ENCODE peak calls at places on chromosomes 7 and 10, in nine cellular contexts. E, N, M, X, I, C, D, F and Y are unnamed samples.

GRCh38 chr7:51316666-51317581 is at the start of gene COBL:
- DNase-seq in E (no peak), N (peak; percentile 86), M (peak; percentile 26), X (no peak), I (peak; percentile 25), C (no peak), D (no peak), F (peak; percentile 29), Y (peak; percentile 72)

GRCh38 chr7:121081327-121081936 is 92.9 kb downstream of the CPED1 start:
- DNase-seq in E (no peak), N (peak; percentile 60), M (no peak), X (peak; percentile 77), I (peak; percentile 4), C (peak; percentile 88), D (no peak), F (no peak), Y (peak; percentile 43)

GRCh38 chr10:18906636-18907035 is 142.0 kb upstream of the MALRD1 start:
- DNase-seq in E (no peak), N (no peak), M (no peak), X (no peak), I (no peak), C (no peak), D (no peak), F (no peak), Y (no peak)

GRCh38 chr7:2660359-2661095 is 27.5 kb upstream of the AMZ1 start:
- DNase-seq in E (no peak), N (no peak), M (peak; percentile 31), X (peak; percentile 47), I (no peak), C (no peak), D (no peak), F (no peak), Y (peak; percentile 41)

GRCh38 chr10:89262331-89263020 is 10.9 kb upstream of the LIPA start:
- DNase-seq in E (no peak), N (peak; percentile 19), M (no peak), X (no peak), I (no peak), C (no peak), D (no peak), F (no peak), Y (no peak)

GRCh38 chr7:151135866-151136514 is 31.5 kb downstream of the GBX1 start:
- DNase-seq in E (no peak), N (no peak), M (no peak), X (no peak), I (no peak), C (no peak), D (no peak), F (peak; percentile 12), Y (no peak)

GRCh38 chr7:56092789-56093531 is at the start of gene PHKG1:
- DNase-seq in E (no peak), N (no peak), M (peak; percentile 79), X (peak; percentile 45), I (peak; percentile 56), C (peak; percentile 82), D (peak; percentile 71), F (peak; percentile 87), Y (no peak)

GRCh38 chr10:69328346-69328687 is 50.0 kb downstream of the HK1 start:
- DNase-seq in E (no peak), N (no peak), M (no peak), X (no peak), I (no peak), C (no peak), D (no peak), F (no peak), Y (no peak)

GRCh38 chr10:22655312-22655973 is 58.9 kb downstream of the PIP4K2A start:
- DNase-seq in E (peak; percentile 29), N (peak; percentile 46), M (no peak), X (peak; percentile 72), I (peak; percentile 14), C (no peak), D (no peak), F (no peak), Y (no peak)

GRCh38 chr7:128454808-128455555 is 696 bp upstream of the HILPDA start:
- DNase-seq in E (no peak), N (peak; percentile 41), M (no peak), X (peak; percentile 21), I (no peak), C (no peak), D (no peak), F (no peak), Y (peak; percentile 24)

GRCh38 chr10:70745555-70745954 is 39.6 kb downstream of the TBATA start:
- DNase-seq in E (no peak), N (no peak), M (no peak), X (no peak), I (no peak), C (no peak), D (no peak), F (no peak), Y (no peak)

GRCh38 chr7:134920026-134920758 is 66.1 kb upstream of the AGBL3 start:
- DNase-seq in E (no peak), N (peak; percentile 46), M (no peak), X (peak; percentile 42), I (peak; percentile 38), C (peak; percentile 17), D (no peak), F (no peak), Y (no peak)

GRCh38 chr10:126702181-126702580 is 31.7 kb upstream of the C10orf90 start:
- DNase-seq in E (no peak), N (no peak), M (no peak), X (no peak), I (no peak), C (peak; percentile 50), D (no peak), F (no peak), Y (no peak)

GRCh38 chr10:93379366-93380042 is 102.6 kb downstream of the MYOF start:
- DNase-seq in E (no peak), N (no peak), M (no peak), X (peak; percentile 24), I (no peak), C (no peak), D (no peak), F (no peak), Y (no peak)

GRCh38 chr7:28988818-28989595 is 30.9 kb upstream of the TRIL start:
- DNase-seq in E (no peak), N (no peak), M (peak; percentile 33), X (peak; percentile 68), I (no peak), C (peak; percentile 48), D (peak; percentile 67), F (no peak), Y (no peak)

GRCh38 chr7:13945670-13946069 is 43.8 kb downstream of the ETV1 start:
- DNase-seq in E (no peak), N (no peak), M (no peak), X (peak; percentile 40), I (no peak), C (no peak), D (no peak), F (no peak), Y (no peak)

GRCh38 chr7:105698531-105698930 is 117.2 kb upstream of the EFCAB10 start:
- DNase-seq in E (no peak), N (no peak), M (no peak), X (no peak), I (no peak), C (no peak), D (no peak), F (no peak), Y (no peak)

GRCh38 chr7:17773289-17773626 is 167.0 kb downstream of the SNX13 start:
- DNase-seq in E (no peak), N (peak; percentile 59), M (no peak), X (peak; percentile 11), I (peak; percentile 2), C (peak; percentile 32), D (peak; percentile 57), F (no peak), Y (no peak)

GRCh38 chr10:72088879-72089585 is 681 bp upstream of the SPOCK2 start:
- DNase-seq in E (no peak), N (no peak), M (no peak), X (peak; percentile 42), I (no peak), C (peak; percentile 96), D (no peak), F (peak; percentile 62), Y (peak; percentile 60)

DNA sequence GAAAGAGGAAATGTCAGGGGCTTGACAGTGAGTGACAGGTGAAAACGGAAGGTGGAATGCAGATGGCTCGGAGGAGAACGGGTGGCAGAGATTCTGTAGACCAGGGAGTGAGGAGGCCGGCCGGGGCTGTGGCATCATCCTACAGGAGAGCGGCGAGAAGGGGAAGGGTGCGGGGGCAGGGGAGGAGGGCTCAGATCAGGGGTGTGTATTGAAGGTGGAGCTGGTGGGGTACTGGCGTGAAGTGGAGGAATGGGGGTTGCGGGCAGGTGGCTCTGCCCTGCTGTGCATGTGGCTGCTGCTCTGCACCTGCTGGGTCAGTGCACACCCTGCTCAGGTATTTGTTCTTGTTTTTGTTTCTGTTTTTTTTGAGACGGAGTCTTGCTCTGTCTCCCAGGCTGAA is 470.8 kb upstream of the FOXK1 start:
- DNase-seq in E (no peak), N (no peak), M (no peak), X (no peak), I (no peak), C (no peak), D (no peak), F (no peak), Y (no peak)
- H3K9me3 ChIP-seq in E (no peaks in the 10 kb centered on the region), N (no peaks in the 10 kb centered on the region), M (no peaks in the 10 kb centered on the region), X (no peaks in the 10 kb centered on the region), I (no peaks in the 10 kb centered on the region), C (no peaks in the 10 kb centered on the region), D (no peaks in the 10 kb centered on the region), F (no peaks in the 10 kb centered on the region), Y (no peaks in the 10 kb centered on the region)

GRCh38 chr7:157703131-157703530 is 366.3 kb downstream of the DNAJB6 start:
- DNase-seq in E (no peak), N (no peak), M (no peak), X (no peak), I (no peak), C (no peak), D (no peak), F (no peak), Y (no peak)
- H3K9me3 ChIP-seq in E (no peaks in the 10 kb centered on the region), N (no peaks in the 10 kb centered on the region), M (no peaks in the 10 kb centered on the region), X (no peaks in the 10 kb centered on the region), I (no peaks in the 10 kb centered on the region), C (no peaks in the 10 kb centered on the region), D (no peaks in the 10 kb centered on the region), F (no peaks in the 10 kb centered on the region), Y (no peaks in the 10 kb centered on the region)

DNA sequence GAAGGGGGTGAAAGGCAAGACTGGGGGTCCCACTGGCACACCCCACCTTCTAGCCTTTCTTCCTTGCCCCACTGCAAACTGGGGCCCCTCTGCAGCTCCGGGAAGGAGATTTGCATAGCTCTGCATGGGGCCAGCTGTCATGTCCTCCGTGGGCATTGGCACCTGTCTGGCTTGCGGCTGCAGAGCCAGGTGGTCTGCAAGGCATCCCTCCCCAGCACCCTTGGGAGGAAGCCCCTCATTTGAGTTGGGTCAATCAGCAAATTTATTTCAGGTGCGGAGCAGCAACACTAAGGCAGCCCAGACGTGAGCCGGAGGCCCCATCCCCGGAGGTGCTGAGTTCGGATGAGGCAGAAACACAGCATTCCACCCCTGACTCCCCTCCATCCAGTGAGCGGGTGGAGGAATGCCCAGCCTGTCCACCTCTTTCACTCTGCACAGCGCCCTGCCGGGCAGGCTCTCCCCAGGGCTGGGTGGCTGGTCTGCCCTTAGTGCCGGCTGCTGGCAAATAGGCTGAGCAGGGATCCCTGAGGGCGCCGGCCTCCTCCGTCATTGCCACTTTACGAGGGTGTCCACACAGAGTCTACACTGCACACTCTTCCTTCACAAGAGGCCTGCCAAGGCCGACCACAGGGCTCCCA is 143.2 kb downstream of the TCERG1L start:
- DNase-seq in E (no peak), N (no peak), M (no peak), X (no peak), I (no peak), C (no peak), D (no peak), F (no peak), Y (no peak)
- H3K9me3 ChIP-seq in E (no peaks in the 10 kb centered on the region), N (no peaks in the 10 kb centered on the region), M (no peaks in the 10 kb centered on the region), X (no peaks in the 10 kb centered on the region), I (no peaks in the 10 kb centered on the region), C (no peaks in the 10 kb centered on the region), D (no peaks in the 10 kb centered on the region), F (no peaks in the 10 kb centered on the region), Y (no peaks in the 10 kb centered on the region)

GRCh38 chr10:792083-792791 is 102.8 kb upstream of the DIP2C start:
- DNase-seq in E (no peak), N (no peak), M (peak; percentile 0), X (no peak), I (no peak), C (no peak), D (no peak), F (no peak), Y (no peak)
- H3K9me3 ChIP-seq in E (no peaks in the 10 kb centered on the region), N (no peaks in the 10 kb centered on the region), M (no peaks in the 10 kb centered on the region), X (peaks cover 6% of the 10 kb centered on the region), I (peaks cover 15% of the 10 kb centered on the region), C (no peaks in the 10 kb centered on the region), D (no peaks in the 10 kb centered on the region), F (peaks cover 4% of the 10 kb centered on the region), Y (no peaks in the 10 kb centered on the region)